ENCODE peak calls at places on chromosomes 13 and 19, in six cellular contexts. S is fibroblast of the aortic adventitia, U is GM23338, N is brain microvascular endothelial cell, L is ascending aorta, T is K562. M is an unnamed sample.

GRCh38 chr13:51518847-51519246 is 65.4 kb upstream of the WDFY2 start:
- DNase-seq in S (no peak), T (no peak), U (no peak), N (peak; percentile 37), L (no peak), M (no peak)

GRCh38 chr13:45817833-45818232 is 33.7 kb downstream of the SIAH3 start:
- DNase-seq in N (peak; percentile 4), U (peak; percentile 43), L (peak; percentile 22), T (no peak), S (no peak), M (peak; percentile 28)

GRCh38 chr13:21686761-21687391 is 16.0 kb downstream of the FGF9 start:
- DNase-seq in T (no peak), N (no peak), S (no peak), U (no peak), L (no peak), M (no peak)

GRCh38 chr19:45380107-45380506 is 9.7 kb upstream of the ERCC2 start:
- DNase-seq in T (peak; percentile 4), U (no peak), L (no peak), S (no peak), N (no peak), M (no peak)

GRCh38 chr13:22316494-22317025 is 645.7 kb downstream of the FGF9 start:
- DNase-seq in L (no peak), N (no peak), S (no peak), U (no peak), T (no peak), M (no peak)

GRCh38 chr13:75687145-75687763 is 51.1 kb downstream of the LMO7 start:
- DNase-seq in T (peak; percentile 9), N (peak; percentile 41), L (no peak), U (peak; percentile 75), S (peak; percentile 78), M (peak; percentile 83)

GRCh38 chr19:42422576-42423461 is 4.4 kb downstream of the LIPE start:
- DNase-seq in N (no peak), T (no peak), U (peak; percentile 61), S (peak; percentile 15), L (peak; percentile 64), M (peak; percentile 22)

GRCh38 chr19:49427855-49428546 is 2.8 kb downstream of the GFY start:
- DNase-seq in T (peak; percentile 70), N (no peak), L (no peak), S (no peak), U (peak; percentile 88), M (no peak)

GRCh38 chr13:35995136-35995535 is 136.0 kb downstream of the DCLK1 start:
- DNase-seq in N (no peak), U (no peak), S (peak; percentile 66), L (no peak), T (no peak), M (no peak)

GRCh38 chr19:53659292-53659691 is 27.5 kb downstream of the DPRX start:
- DNase-seq in S (no peak), N (no peak), L (no peak), U (peak; percentile 94), T (peak; percentile 29), M (peak; percentile 39)
- TF ChIP-seq CTCF in S (no peak), N (no peak), L (no peak), U (peak; percentile 70), T (peak; percentile 55), M (peak; percentile 43)

GRCh38 chr13:50069255-50069654 is 54.0 kb downstream of the KCNRG start:
- DNase-seq in T (no peak), S (peak; percentile 57), N (no peak), L (no peak), U (no peak), M (peak; percentile 68)
- H3K4me3 ChIP-seq in T (no peak overlapping the region), S (no peak overlapping the region), N (no peak overlapping the region), L (peak overlapping the region; percentile 0), U (no peak overlapping the region), M (no peak overlapping the region)

GRCh38 chr19:14786421-14786851 is 8.1 kb upstream of the ADGRE2 start:
- DNase-seq in N (no peak), L (no peak), U (peak; percentile 79), S (no peak), T (peak; percentile 74), M (peak; percentile 33)
- TF ChIP-seq CTCF in N (peak; percentile 77), L (no peak), U (peak; percentile 79), S (peak; percentile 45), T (peak; percentile 92), M (peak; percentile 88)

GRCh38 chr19:55477905-55478304 is 1.5 kb downstream of the ZNF628 start:
- DNase-seq in L (no peak), S (no peak), U (no peak), T (no peak), N (no peak), M (no peak)
- H3K4me3 ChIP-seq in L (peak overlapping the region; percentile 82), S (peak overlapping the region; percentile 72), U (no peak overlapping the region), T (peak overlapping the region; percentile 61), N (no peak overlapping the region), M (no peak overlapping the region)

GRCh38 chr19:39411832-39412099 is 703 bp upstream of the PLEKHG2 start:
- DNase-seq in U (peak; percentile 97), N (peak; percentile 96), S (peak; percentile 97), L (peak; percentile 98), T (peak; percentile 45), M (peak; percentile 96)
- TF ChIP-seq CTCF in U (peak; percentile 100), N (peak; percentile 92), S (peak; percentile 90), L (peak; percentile 97), T (peak; percentile 86), M (peak; percentile 93)

DNA sequence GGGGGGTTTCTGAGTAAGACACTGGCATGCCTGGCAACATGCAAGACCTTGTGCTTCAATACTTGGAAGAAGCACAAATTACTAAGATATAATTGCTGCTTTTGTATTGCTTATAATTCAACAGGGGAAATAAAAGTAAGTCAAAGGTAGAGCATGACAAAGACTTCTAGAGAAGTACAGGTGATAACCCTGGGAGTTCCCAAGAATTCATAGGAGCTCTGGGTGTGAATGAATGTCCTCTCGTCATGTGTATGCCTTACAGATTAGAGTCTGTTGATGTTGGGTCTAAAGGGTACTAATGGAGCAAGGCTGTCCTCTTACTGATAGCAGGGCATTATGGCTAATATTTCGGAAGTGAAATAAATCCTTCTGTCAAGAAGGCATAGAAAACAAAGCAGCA is 7.6 kb upstream of the ZNF461 start:
- DNase-seq in U (no peak), S (no peak), T (no peak), L (no peak), N (no peak), M (no peak)
- H3K4me3 ChIP-seq in U (no peak overlapping the region), S (no peak overlapping the region), T (no peak overlapping the region), L (no peak overlapping the region), N (no peak overlapping the region), M (no peak overlapping the region)

GRCh38 chr13:49670828-49671227 is 20.5 kb downstream of the EBPL start:
- DNase-seq in N (no peak), L (no peak), U (no peak), T (no peak), S (no peak), M (no peak)

GRCh38 chr13:49667773-49668172 is 23.5 kb downstream of the EBPL start:
- DNase-seq in T (no peak), S (no peak), N (peak; percentile 31), L (no peak), U (no peak), M (peak; percentile 32)

GRCh38 chr13:49664606-49665005 is 26.7 kb downstream of the EBPL start:
- DNase-seq in L (no peak), S (no peak), U (no peak), T (no peak), N (no peak), M (no peak)

DNA sequence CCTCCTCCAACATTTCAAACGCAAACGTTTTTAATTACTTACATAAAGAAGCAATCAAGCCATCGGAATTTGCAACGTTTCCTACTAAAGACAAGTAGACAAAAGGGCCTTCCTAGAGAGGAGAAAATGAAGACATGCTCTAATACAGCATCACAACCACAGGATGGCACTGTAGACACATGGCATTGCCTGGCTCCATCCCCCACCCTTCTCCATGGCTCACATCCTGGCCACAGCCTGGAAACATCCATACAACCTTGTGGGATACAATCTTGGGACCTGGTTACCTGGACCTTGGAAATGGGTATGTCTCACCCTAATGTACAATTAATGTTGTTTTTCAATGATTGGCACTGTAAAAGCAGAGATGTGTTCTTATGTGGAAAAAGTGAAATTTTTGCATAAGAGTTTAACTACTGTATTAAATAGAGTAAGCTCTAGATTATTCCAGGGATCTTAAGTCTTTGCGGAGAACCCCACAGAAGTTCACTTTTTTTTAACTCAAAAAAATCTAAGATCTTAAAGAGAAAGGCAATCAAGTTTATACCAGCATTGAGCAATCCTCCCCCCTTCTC is 21.5 kb downstream of the EBPL start:
- DNase-seq in N (peak; percentile 56), S (peak; percentile 84), L (no peak), T (peak; percentile 57), U (peak; percentile 80), M (peak; percentile 81)
- TF ChIP-seq CTCF in N (peak; percentile 90), S (peak; percentile 95), L (peak; percentile 47), T (peak; percentile 56), U (peak; percentile 65), M (peak; percentile 87)

GRCh38 chr19:5337886-5338595 is 2.6 kb downstream of the PTPRS start:
- DNase-seq in T (no peak), L (no peak), S (no peak), N (no peak), U (no peak), M (no peak)

GRCh38 chr19:5339950-5340636 is 519 bp downstream of the PTPRS start:
- DNase-seq in N (no peak), U (peak; percentile 61), T (peak; percentile 79), L (no peak), S (no peak), M (no peak)

GRCh38 chr19:5339470-5339949 is 1.1 kb downstream of the PTPRS start:
- DNase-seq in L (no peak), T (peak; percentile 69), S (no peak), N (no peak), U (no peak), M (no peak)

GRCh38 chr19:5337126-5337525 is 3.5 kb downstream of the PTPRS start:
- DNase-seq in S (no peak), T (no peak), U (no peak), N (no peak), L (no peak), M (no peak)

DNA sequence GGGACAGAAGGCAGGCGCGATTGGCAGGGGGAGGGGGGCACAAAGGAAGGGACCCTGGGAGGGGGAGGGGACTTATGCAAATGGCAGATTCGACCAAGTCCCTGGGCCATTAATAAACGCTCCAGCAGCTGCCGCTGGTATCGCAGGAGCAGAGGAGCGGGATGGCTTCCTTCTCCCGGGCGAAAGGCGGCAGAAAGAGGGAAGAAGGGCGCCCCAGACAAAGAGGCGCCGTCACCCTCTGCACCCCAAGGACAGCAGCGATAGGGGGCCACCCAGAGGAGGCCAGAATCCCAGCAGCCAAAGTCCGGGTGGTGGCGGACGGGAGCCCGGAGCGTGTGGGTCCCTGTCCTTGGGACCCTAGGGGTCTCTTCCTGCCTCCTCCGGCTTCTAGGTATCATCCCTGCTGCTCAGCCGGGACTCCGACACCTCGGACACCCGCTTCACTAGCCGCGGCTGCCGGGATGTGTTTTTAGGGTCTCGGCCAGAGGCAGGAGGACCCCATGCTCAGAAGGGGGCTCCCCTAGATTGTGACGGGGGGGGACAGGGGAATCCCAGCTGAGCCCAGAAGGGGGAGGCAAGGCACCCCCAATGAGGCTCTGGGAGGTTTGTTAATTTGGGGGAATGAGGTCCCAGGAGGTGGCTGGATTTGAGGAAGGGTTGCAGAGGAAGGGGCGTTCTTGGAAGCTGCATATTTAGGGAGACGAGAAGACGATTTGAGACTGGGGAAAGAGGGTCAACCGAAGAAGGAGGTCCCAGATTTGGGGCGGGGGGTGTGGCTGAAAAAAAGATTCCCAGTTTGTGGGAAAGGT is 1.7 kb downstream of the PTPRS start:
- DNase-seq in S (no peak), N (no peak), T (no peak), U (peak; percentile 85), L (no peak), M (no peak)
- H3K4me3 ChIP-seq in S (peak overlapping the region; percentile 73), N (peak overlapping the region; percentile 65), T (no peak overlapping the region), U (peak overlapping the region; percentile 88), L (no peak overlapping the region), M (peak overlapping the region; percentile 65)